ENCODE peak calls at places on chromosomes 11 and 22, in four cellular contexts. One of them, this sample, is unnamed.

GRCh38 chr11:68282141-68282860 is 10.5 kb upstream of the C11orf24 start:
- DNase-seq in MV-4-11: peak; percentile 92
- DNase-seq in germinal center: no peak
- DNase-seq in NCI-H1694 treated with DMSO at 0.1 percent for 48 hours: no peak
- DNase-seq in this sample: peak; percentile 56

GRCh38 chr22:49925525-49926128 is 7.2 kb downstream of the CRELD2 start:
- DNase-seq in MV-4-11: no peak
- DNase-seq in germinal center: peak; percentile 68
- DNase-seq in NCI-H1694 treated with DMSO at 0.1 percent for 48 hours: no peak
- DNase-seq in this sample: peak; percentile 86

GRCh38 chr11:133180201-133180600 is 352.1 kb downstream of the OPCML start:
- DNase-seq in MV-4-11: peak; percentile 78
- DNase-seq in germinal center: no peak
- DNase-seq in NCI-H1694 treated with DMSO at 0.1 percent for 48 hours: no peak
- DNase-seq in this sample: no peak

GRCh38 chr11:73950869-73951710 is at the start of gene DNAJB13:
- DNase-seq in MV-4-11: peak; percentile 57
- DNase-seq in germinal center: peak; percentile 84
- DNase-seq in NCI-H1694 treated with DMSO at 0.1 percent for 48 hours: no peak
- DNase-seq in this sample: no peak

GRCh38 chr11:102309621-102310541 is 7.4 kb upstream of the BIRC3 start:
- DNase-seq in MV-4-11: no peak
- DNase-seq in germinal center: no peak
- DNase-seq in NCI-H1694 treated with DMSO at 0.1 percent for 48 hours: no peak
- DNase-seq in this sample: no peak

GRCh38 chr22:26585104-26585790 is 4.7 kb downstream of the TPST2 start:
- DNase-seq in MV-4-11: peak; percentile 39
- DNase-seq in germinal center: no peak
- DNase-seq in NCI-H1694 treated with DMSO at 0.1 percent for 48 hours: no peak
- DNase-seq in this sample: no peak

GRCh38 chr22:41117127-41117965 is 25.0 kb downstream of the EP300 start:
- DNase-seq in MV-4-11: no peak
- DNase-seq in germinal center: no peak
- DNase-seq in NCI-H1694 treated with DMSO at 0.1 percent for 48 hours: no peak
- DNase-seq in this sample: no peak

GRCh38 chr11:103730151-103730940 is 306.1 kb upstream of the DDI1 start:
- DNase-seq in MV-4-11: no peak
- DNase-seq in germinal center: no peak
- DNase-seq in NCI-H1694 treated with DMSO at 0.1 percent for 48 hours: peak; percentile 20
- DNase-seq in this sample: no peak

GRCh38 chr11:3153291-3153861 is 11.7 kb downstream of the OSBPL5 start:
- DNase-seq in MV-4-11: peak; percentile 92
- DNase-seq in germinal center: no peak
- DNase-seq in NCI-H1694 treated with DMSO at 0.1 percent for 48 hours: no peak
- DNase-seq in this sample: no peak

GRCh38 chr11:62142043-62142375 is 18.2 kb downstream of the INCENP start:
- DNase-seq in MV-4-11: no peak
- DNase-seq in germinal center: no peak
- DNase-seq in NCI-H1694 treated with DMSO at 0.1 percent for 48 hours: no peak
- DNase-seq in this sample: no peak

GRCh38 chr11:83477772-83478171 is 191.6 kb upstream of the CCDC90B start:
- DNase-seq in MV-4-11: peak; percentile 63
- DNase-seq in germinal center: no peak
- DNase-seq in NCI-H1694 treated with DMSO at 0.1 percent for 48 hours: no peak
- DNase-seq in this sample: no peak

GRCh38 chr11:68447015-68447801 is 13.3 kb upstream of the PPP6R3 start:
- DNase-seq in MV-4-11: peak; percentile 42
- DNase-seq in germinal center: peak; percentile 84
- DNase-seq in NCI-H1694 treated with DMSO at 0.1 percent for 48 hours: peak; percentile 22
- DNase-seq in this sample: peak; percentile 63

GRCh38 chr11:131109256-131109655 is 193.0 kb upstream of the SNX19 start:
- DNase-seq in MV-4-11: no peak
- DNase-seq in germinal center: no peak
- DNase-seq in NCI-H1694 treated with DMSO at 0.1 percent for 48 hours: no peak
- DNase-seq in this sample: no peak

GRCh38 chr11:26730711-26731460 is 9.0 kb upstream of the SLC5A12 start:
- DNase-seq in MV-4-11: peak; percentile 27
- DNase-seq in germinal center: no peak
- DNase-seq in NCI-H1694 treated with DMSO at 0.1 percent for 48 hours: no peak
- DNase-seq in this sample: no peak

GRCh38 chr22:26887456-26887855 is 230.1 kb downstream of the MIAT start:
- DNase-seq in MV-4-11: no peak
- DNase-seq in germinal center: no peak
- DNase-seq in NCI-H1694 treated with DMSO at 0.1 percent for 48 hours: no peak
- DNase-seq in this sample: no peak

GRCh38 chr11:8720868-8721739 is 38.5 kb downstream of the RPL27A start:
- DNase-seq in MV-4-11: no peak
- DNase-seq in germinal center: no peak
- DNase-seq in NCI-H1694 treated with DMSO at 0.1 percent for 48 hours: no peak
- DNase-seq in this sample: no peak

GRCh38 chr11:69002101-69002742 is 10.8 kb downstream of the MRGPRF start:
- DNase-seq in MV-4-11: no peak
- DNase-seq in germinal center: no peak
- DNase-seq in NCI-H1694 treated with DMSO at 0.1 percent for 48 hours: no peak
- DNase-seq in this sample: no peak

GRCh38 chr11:3220101-3220500 is 1.5 kb upstream of the MRGPRG start:
- DNase-seq in MV-4-11: no peak
- DNase-seq in germinal center: no peak
- DNase-seq in NCI-H1694 treated with DMSO at 0.1 percent for 48 hours: no peak
- DNase-seq in this sample: no peak

GRCh38 chr11:11586465-11586864 is 35.3 kb downstream of the GALNT18 start:
- DNase-seq in MV-4-11: no peak
- DNase-seq in germinal center: no peak
- DNase-seq in NCI-H1694 treated with DMSO at 0.1 percent for 48 hours: no peak
- DNase-seq in this sample: no peak

GRCh38 chr22:25172153-25172552 is 27.5 kb upstream of the CRYBB3 start:
- DNase-seq in MV-4-11: no peak
- DNase-seq in germinal center: no peak
- DNase-seq in NCI-H1694 treated with DMSO at 0.1 percent for 48 hours: no peak
- DNase-seq in this sample: no peak

GRCh38 chr11:71542856-71543743 is 5.1 kb upstream of the KRTAP5-9 start:
- DNase-seq in MV-4-11: peak; percentile 22
- DNase-seq in germinal center: no peak
- DNase-seq in NCI-H1694 treated with DMSO at 0.1 percent for 48 hours: no peak
- DNase-seq in this sample: peak; percentile 60

GRCh38 chr11:65471410-65471762 is 27.5 kb upstream of the MALAT1 start:
- DNase-seq in MV-4-11: peak; percentile 55
- DNase-seq in germinal center: no peak
- DNase-seq in NCI-H1694 treated with DMSO at 0.1 percent for 48 hours: peak; percentile 47
- DNase-seq in this sample: no peak

GRCh38 chr11:104830080-104830479 is 68.2 kb downstream of the CASP12 start:
- DNase-seq in MV-4-11: no peak
- DNase-seq in germinal center: no peak
- DNase-seq in NCI-H1694 treated with DMSO at 0.1 percent for 48 hours: no peak
- DNase-seq in this sample: no peak

GRCh38 chr22:50191041-50191740 is 5.5 kb downstream of the TRABD start:
- DNase-seq in MV-4-11: peak; percentile 98
- DNase-seq in germinal center: peak; percentile 64
- DNase-seq in NCI-H1694 treated with DMSO at 0.1 percent for 48 hours: peak; percentile 47
- DNase-seq in this sample: peak; percentile 89

GRCh38 chr11:57515332-57516060 is at the start of gene SLC43A1:
- DNase-seq in MV-4-11: peak; percentile 46
- DNase-seq in germinal center: peak; percentile 57
- DNase-seq in NCI-H1694 treated with DMSO at 0.1 percent for 48 hours: no peak
- DNase-seq in this sample: peak; percentile 71

GRCh38 chr11:69962152-69962551 is 116.0 kb upstream of the ANO1 start:
- DNase-seq in MV-4-11: peak; percentile 49
- DNase-seq in germinal center: no peak
- DNase-seq in NCI-H1694 treated with DMSO at 0.1 percent for 48 hours: no peak
- DNase-seq in this sample: no peak